ENCODE peak calls at places on chromosome 13, in five cellular contexts. K is iPS-NIHi11; Y is T-cell; T is activated CD8-positive, alpha-beta memory T cell treated with anti-CD3 and anti-CD28 coated beads for 48 hours; Z is AG08395. G is an unnamed sample.

GRCh38 chr13:110309159-110309476 is 2.0 kb downstream of the COL4A2 start:
- DNase-seq in K (no peak), Y (no peak), T (no peak), Z (no peak), G (no peak)

GRCh38 chr13:53074119-53074518 is 45.5 kb downstream of the OLFM4 start:
- DNase-seq in K (no peak), Y (no peak), T (no peak), Z (no peak), G (no peak)

GRCh38 chr13:113539822-113540221 is 44.7 kb upstream of the TFDP1 start:
- DNase-seq in K (no peak), Y (no peak), T (no peak), Z (no peak), G (no peak)

GRCh38 chr13:26693749-26694463 is 66.7 kb downstream of the GPR12 start:
- DNase-seq in K (no peak), Y (no peak), T (no peak), Z (no peak), G (peak; percentile 12)

GRCh38 chr13:51222510-51223283 is 499 bp downstream of the FAM124A start:
- DNase-seq in K (peak; percentile 51), Y (no peak), T (peak; percentile 7), Z (no peak), G (peak; percentile 14)

GRCh38 chr13:94707400-94708021 is 4.8 kb downstream of the SOX21 start:
- DNase-seq in K (peak; percentile 72), Y (no peak), T (no peak), Z (no peak), G (peak; percentile 61)

GRCh38 chr13:98462241-98462882 is 114.5 kb downstream of the STK24 start:
- DNase-seq in K (no peak), Y (no peak), T (no peak), Z (no peak), G (no peak)

GRCh38 chr13:97274782-97275252 is 52.7 kb downstream of the MBNL2 start:
- DNase-seq in K (no peak), Y (no peak), T (no peak), Z (peak; percentile 64), G (no peak)

GRCh38 chr13:111926501-111927180 is 140.3 kb upstream of the SOX1 start:
- DNase-seq in K (no peak), Y (no peak), T (no peak), Z (no peak), G (no peak)

GRCh38 chr13:99353836-99354235 is 46.6 kb upstream of the GPR183 start:
- DNase-seq in K (no peak), Y (no peak), T (no peak), Z (no peak), G (no peak)

GRCh38 chr13:46968450-46968849 is 71.6 kb upstream of the HTR2A start:
- DNase-seq in K (no peak), Y (no peak), T (no peak), Z (no peak), G (no peak)

GRCh38 chr13:31859546-31859945 is 120.2 kb downstream of the RXFP2 start:
- DNase-seq in K (no peak), Y (no peak), T (no peak), Z (no peak), G (no peak)

GRCh38 chr13:45325806-45326205 is 15.2 kb downstream of the TPT1 start:
- DNase-seq in K (no peak), Y (no peak), T (no peak), Z (peak; percentile 81), G (peak; percentile 22)

GRCh38 chr13:101399365-101399764 is 16.9 kb downstream of the NALCN start:
- DNase-seq in K (no peak), Y (no peak), T (no peak), Z (no peak), G (no peak)